ENCODE peak calls at places on chromosomes 7 and 10, in seven cellular contexts. Z is AG04450; K is CD8-positive, alpha-beta T cell; U is GM12864; Q is tibial artery; J is adrenal gland; G is astrocyte of the spinal cord. O is an unnamed sample.

GRCh38 chr7:139867847-139868246 is 38.8 kb downstream of the TBXAS1 start:
- DNase-seq in Z (no peak), K (no peak), U (no peak), Q (no peak), J (no peak), G (no peak), O (no peak)

GRCh38 chr7:27147211-27148030 is at the start of gene HOXA6:
- DNase-seq in Z (no peak), K (no peak), U (no peak), Q (peak; percentile 88), J (peak; percentile 84), G (peak; percentile 63), O (no peak)

GRCh38 chr10:49318751-49319150 is 19.8 kb downstream of the C10orf71 start:
- DNase-seq in Z (no peak), K (no peak), U (no peak), Q (no peak), J (no peak), G (no peak), O (no peak)

GRCh38 chr10:18501198-18501597 is 150.2 kb downstream of the NSUN6 start:
- DNase-seq in Z (no peak), K (no peak), U (peak; percentile 21), Q (no peak), J (no peak), G (peak; percentile 31), O (peak; percentile 61)

GRCh38 chr10:112687647-112688046 is 240.6 kb downstream of the VTI1A start:
- DNase-seq in Z (no peak), K (no peak), U (no peak), Q (no peak), J (no peak), G (peak; percentile 23), O (no peak)

GRCh38 chr10:111933937-111934336 is 249.6 kb downstream of the GPAM start:
- DNase-seq in Z (no peak), K (no peak), U (no peak), Q (no peak), J (no peak), G (no peak), O (no peak)

GRCh38 chr10:86711957-86712708 is 43.8 kb downstream of the LDB3 start:
- DNase-seq in Z (no peak), K (peak; percentile 19), U (peak; percentile 63), Q (peak; percentile 74), J (peak; percentile 28), G (peak; percentile 40), O (peak; percentile 84)

GRCh38 chr7:19648791-19649190 is 60.0 kb downstream of the POLR1F start:
- DNase-seq in Z (no peak), K (no peak), U (no peak), Q (no peak), J (no peak), G (no peak), O (no peak)

GRCh38 chr10:33952692-33953360 is 618.4 kb upstream of the NRP1 start:
- DNase-seq in Z (peak; percentile 4), K (no peak), U (no peak), Q (no peak), J (no peak), G (peak; percentile 66), O (no peak)

GRCh38 chr7:151930026-151930653 is 26.1 kb upstream of the GALNTL5 start:
- DNase-seq in Z (no peak), K (no peak), U (no peak), Q (no peak), J (no peak), G (no peak), O (no peak)

GRCh38 chr10:100614416-100614815 is 78.7 kb downstream of the HIF1AN start:
- DNase-seq in Z (no peak), K (no peak), U (no peak), Q (no peak), J (no peak), G (no peak), O (no peak)

GRCh38 chr7:142188159-142188558 is 69.7 kb downstream of the PRSS58 start:
- DNase-seq in Z (no peak), K (no peak), U (peak; percentile 8), Q (no peak), J (no peak), G (peak; percentile 22), O (peak; percentile 49)

GRCh38 chr7:67588631-67589030 is 592.0 kb downstream of the TYW1 start:
- DNase-seq in Z (no peak), K (no peak), U (no peak), Q (no peak), J (no peak), G (no peak), O (no peak)

GRCh38 chr7:155090647-155091046 is 20.5 kb downstream of the HTR5A start:
- DNase-seq in Z (no peak), K (no peak), U (no peak), Q (no peak), J (no peak), G (no peak), O (no peak)

GRCh38 chr10:124616836-124617130 is 127.4 kb downstream of the FAM53B start:
- DNase-seq in Z (no peak), K (no peak), U (no peak), Q (no peak), J (no peak), G (no peak), O (no peak)

GRCh38 chr10:88875081-88875480 is 5.0 kb upstream of the STAMBPL1 start:
- DNase-seq in Z (no peak), K (no peak), U (no peak), Q (no peak), J (no peak), G (no peak), O (no peak)

GRCh38 chr7:133512560-133512959 is 259.7 kb downstream of the EXOC4 start:
- DNase-seq in Z (peak; percentile 92), K (no peak), U (no peak), Q (no peak), J (no peak), G (peak; percentile 94), O (no peak)

GRCh38 chr7:135645296-135645904 is 16.9 kb upstream of the STMP1 start:
- DNase-seq in Z (no peak), K (no peak), U (no peak), Q (no peak), J (no peak), G (peak; percentile 59), O (peak; percentile 47)

DNA sequence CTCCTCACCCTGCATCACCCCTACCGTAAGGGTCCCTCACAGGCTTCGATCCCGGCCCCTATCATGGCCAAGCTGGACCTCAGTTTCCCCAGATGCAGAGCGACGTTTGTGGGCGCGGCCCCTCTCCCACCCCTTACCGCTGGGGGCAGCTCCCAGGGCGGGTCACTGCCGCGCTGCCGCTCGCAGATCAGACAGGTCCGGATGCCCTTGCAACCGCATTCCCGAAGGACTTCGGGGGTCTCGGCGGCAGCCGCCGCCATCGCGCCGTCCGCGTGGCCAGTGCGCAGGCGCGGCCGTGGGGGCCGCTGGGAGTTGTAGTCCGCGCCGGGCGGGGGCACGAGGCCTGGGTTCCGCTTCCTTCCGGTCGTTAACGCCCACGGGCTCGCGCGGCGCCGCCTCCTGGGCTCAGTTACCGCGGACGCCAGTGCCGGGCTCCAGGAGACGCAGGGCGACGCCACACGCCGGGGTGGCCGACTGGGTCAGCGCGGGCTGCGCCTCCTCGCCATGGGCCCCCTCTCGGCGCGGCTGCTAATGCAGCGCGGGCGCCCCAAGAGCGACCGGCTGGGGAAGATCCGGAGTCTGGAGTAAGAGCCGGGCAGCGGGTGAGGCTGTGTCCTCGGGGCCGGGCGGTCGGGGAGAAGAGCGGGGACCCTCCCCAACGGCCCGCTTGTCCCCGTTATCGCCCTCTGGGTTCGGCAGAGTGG is at the start of the genes ALKBH4 and LRWD1:
- DNase-seq in Z (peak; percentile 67), K (peak; percentile 92), U (peak; percentile 83), Q (peak; percentile 96), J (peak; percentile 93), G (peak; percentile 90), O (peak; percentile 97)
- TF ChIP-seq CTCF in Z (no peak), K (no peak), U (no peak), Q (no peak), J (no peak), G (peak; percentile 9), O (peak; percentile 1)

DNA sequence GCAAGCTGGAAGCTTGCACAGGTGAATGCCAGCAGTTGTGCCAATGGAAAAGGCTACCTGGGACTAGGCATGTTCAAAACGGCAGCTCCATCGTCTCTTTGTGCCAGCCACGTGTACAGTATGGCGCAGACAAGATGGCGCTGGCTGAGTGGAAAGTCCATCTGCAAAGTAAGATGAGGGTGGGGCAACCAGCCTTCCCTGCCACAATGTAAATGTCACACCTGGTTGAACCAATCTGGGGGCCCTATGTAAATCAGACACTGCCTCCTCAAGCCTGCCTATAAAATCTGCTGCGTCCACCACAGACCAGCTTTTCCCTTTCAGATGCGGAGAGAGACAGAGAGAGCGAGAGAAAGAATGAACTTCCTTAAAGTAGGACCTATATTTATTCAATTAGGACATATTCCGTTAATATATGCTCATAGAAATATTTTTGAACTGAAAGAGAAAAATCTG is 18.5 kb upstream of the C7orf33 start:
- DNase-seq in Z (no peak), K (no peak), U (no peak), Q (no peak), J (no peak), G (no peak), O (no peak)
- H3K4me3 ChIP-seq in Z (no peak overlapping the region), K (no peak overlapping the region), U (no peak overlapping the region), Q (no peak overlapping the region), J (no peak overlapping the region), G (no peak overlapping the region), O (no peak overlapping the region)

GRCh38 chr7:130381468-130382312 is 1.4 kb downstream of the CPA1 start:
- DNase-seq in Z (no peak), K (no peak), U (no peak), Q (peak; percentile 61), J (no peak), G (no peak), O (no peak)
- TF ChIP-seq CTCF in Z (no peak), K (no peak), U (no peak), Q (no peak), J (no peak), G (peak; percentile 28), O (no peak)

GRCh38 chr10:93993414-93993781 is 333 bp upstream of the PLCE1 start:
- DNase-seq in Z (no peak), K (no peak), U (no peak), Q (no peak), J (no peak), G (no peak), O (no peak)

GRCh38 chr10:93992400-93993030 is 1.2 kb upstream of the PLCE1 start:
- DNase-seq in Z (no peak), K (no peak), U (no peak), Q (no peak), J (no peak), G (peak; percentile 50), O (no peak)

GRCh38 chr10:93991101-93991500 is 2.6 kb upstream of the PLCE1 start:
- DNase-seq in Z (no peak), K (no peak), U (no peak), Q (no peak), J (no peak), G (no peak), O (no peak)

GRCh38 chr10:93993782-93994668 is at the start of gene PLCE1:
- DNase-seq in Z (no peak), K (no peak), U (no peak), Q (peak; percentile 81), J (peak; percentile 55), G (no peak), O (peak; percentile 14)

DNA sequence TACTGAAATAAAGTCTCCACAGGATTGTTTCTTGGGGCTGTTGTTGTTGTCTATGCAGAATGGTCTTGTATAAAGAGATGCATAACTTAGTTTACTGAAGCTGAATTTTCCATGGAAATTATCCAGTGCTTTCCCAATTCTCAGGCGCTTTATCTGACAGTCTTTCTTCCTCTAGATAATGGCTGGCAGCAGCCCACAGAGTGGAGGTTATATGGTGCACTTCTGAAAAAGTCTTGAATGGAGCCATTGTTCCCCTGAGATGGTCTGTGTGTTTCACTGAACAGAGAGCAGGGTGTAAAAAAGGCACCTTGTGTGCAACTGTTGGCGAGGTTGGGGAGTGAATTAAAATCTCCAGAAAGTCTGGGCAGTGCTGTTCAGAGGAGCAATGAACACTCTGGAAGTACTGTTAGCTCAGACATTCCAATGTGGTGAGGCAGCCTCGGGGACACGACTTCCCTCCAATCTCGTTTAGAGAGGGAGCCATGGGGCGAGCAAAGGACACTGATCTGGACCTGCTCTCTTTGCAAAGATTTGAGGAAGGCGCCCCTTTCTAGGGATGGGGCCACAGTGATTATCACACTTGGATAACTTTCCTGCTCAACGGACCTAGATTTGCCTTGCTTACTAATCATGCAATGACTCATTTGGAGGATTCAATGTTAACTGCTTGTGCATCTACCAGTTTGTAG is 2.0 kb upstream of the PLCE1 start:
- DNase-seq in Z (no peak), K (no peak), U (no peak), Q (peak; percentile 78), J (peak; percentile 47), G (peak; percentile 80), O (no peak)
- H3K4me3 ChIP-seq in Z (no peak overlapping the region), K (no peak overlapping the region), U (no peak overlapping the region), Q (no peak overlapping the region), J (no peak overlapping the region), G (no peak overlapping the region), O (no peak overlapping the region)